ENCODE peak calls at places on chromosome X, in nine cellular contexts. F is thyroid gland; U is upper lobe of right lung; M is mesothelial cell of epicardium; X is activated naive CD4-positive, alpha-beta T cell; W is MM.1S; Y is SW 1271; E is glutamatergic neuron; H is fibroblast of pulmonary artery. C is an unnamed sample.

GRCh38 chrX:104707572-104707971 is 141.6 kb downstream of the IL1RAPL2 start:
- DNase-seq in F (no peak), U (no peak), M (no peak), X (no peak), W (no peak), Y (no peak), E (no peak), H (no peak), C (no peak)

GRCh38 chrX:154013614-154014360 is 5.9 kb downstream of the IRAK1 start:
- DNase-seq in F (no peak), U (peak), M (no peak), X (peak), W (no peak), Y (peak), E (peak), H (peak), C (no peak)

GRCh38 chrX:15815779-15816452 is 25.6 kb downstream of the ZRSR2 start:
- DNase-seq in F (no peak), U (no peak), M (no peak), X (no peak), W (peak), Y (no peak), E (no peak), H (peak), C (no peak)

GRCh38 chrX:107146670-107147069 is 28.0 kb upstream of the RBM41 start:
- DNase-seq in F (no peak), U (no peak), M (no peak), X (no peak), W (no peak), Y (no peak), E (no peak), H (peak), C (no peak)

GRCh38 chrX:110412971-110413726 is 54.5 kb downstream of the RTL9 start:
- DNase-seq in F (peak), U (peak), M (peak), X (peak), W (peak), Y (peak), E (peak), H (peak), C (peak)

GRCh38 chrX:32966956-32967355 is 244.4 kb downstream of the DMD start:
- DNase-seq in F (no peak), U (no peak), M (no peak), X (no peak), W (no peak), Y (no peak), E (no peak), H (no peak), C (no peak)

GRCh38 chrX:77442728-77443127 is 4.5 kb upstream of the FGF16 start:
- DNase-seq in F (no peak), U (no peak), M (no peak), X (no peak), W (no peak), Y (peak), E (no peak), H (peak), C (no peak)

GRCh38 chrX:13090261-13091110 is 46.1 kb upstream of the FAM9C start:
- DNase-seq in F (no peak), U (no peak), M (no peak), X (no peak), W (no peak), Y (no peak), E (no peak), H (peak), C (no peak)

GRCh38 chrX:20967725-20968124 is 406.5 kb upstream of the CNKSR2 start:
- DNase-seq in F (no peak), U (no peak), M (no peak), X (no peak), W (no peak), Y (no peak), E (no peak), H (no peak), C (no peak)

GRCh38 chrX:69031181-69031580 is 134.1 kb downstream of the PJA1 start:
- DNase-seq in F (no peak), U (no peak), M (no peak), X (no peak), W (no peak), Y (peak), E (no peak), H (no peak), C (no peak)

GRCh38 chrX:150772150-150772970 is 79.2 kb downstream of the MTMR1 start:
- DNase-seq in F (peak), U (peak), M (peak), X (peak), W (peak), Y (peak), E (peak), H (peak), C (peak)

GRCh38 chrX:17470136-17470535 is 95.1 kb downstream of the NHS start:
- DNase-seq in F (no peak), U (no peak), M (no peak), X (no peak), W (no peak), Y (no peak), E (no peak), H (peak), C (no peak)

GRCh38 chrX:13778916-13779315 is 38.0 kb downstream of the GPM6B start:
- DNase-seq in F (no peak), U (no peak), M (no peak), X (no peak), W (no peak), Y (no peak), E (no peak), H (peak), C (no peak)

GRCh38 chrX:129653985-129654651 is 638 bp downstream of the APLN start:
- DNase-seq in F (peak), U (no peak), M (no peak), X (no peak), W (peak), Y (no peak), E (no peak), H (no peak), C (no peak)

GRCh38 chrX:109880629-109881028 is 122.3 kb upstream of the TMEM164 start:
- DNase-seq in F (no peak), U (no peak), M (no peak), X (no peak), W (no peak), Y (no peak), E (no peak), H (no peak), C (no peak)

GRCh38 chrX:22135994-22136684 is 104.0 kb downstream of the PHEX start:
- DNase-seq in F (peak), U (no peak), M (no peak), X (no peak), W (peak), Y (peak), E (no peak), H (peak), C (no peak)

C was measured in right lobe of liver.